ENCODE peak calls at places on chromosomes 12 and 14, in five cellular contexts. L, F, R, Y and P are unnamed samples.

GRCh38 chr12:122018457-122018856 is 3.2 kb upstream of the BCL7A start:
- DNase-seq in L (no peak), F (no peak), R (no peak), Y (no peak), P (no peak)

GRCh38 chr14:52131640-52132320 is 62.9 kb upstream of the NID2 start:
- DNase-seq in L (peak; percentile 95), F (peak; percentile 93), R (peak; percentile 86), Y (peak; percentile 84), P (peak; percentile 90)

GRCh38 chr14:96792003-96792402 is 5.2 kb upstream of the VRK1 start:
- DNase-seq in L (peak; percentile 74), F (no peak), R (peak; percentile 93), Y (no peak), P (no peak)

GRCh38 chr12:121776190-121777098 is 17.0 kb downstream of the RHOF start:
- DNase-seq in L (peak; percentile 81), F (peak; percentile 53), R (no peak), Y (peak; percentile 89), P (peak; percentile 81)

GRCh38 chr14:74988131-74988530 is 14.6 kb upstream of the EIF2B2 start:
- DNase-seq in L (peak; percentile 93), F (peak; percentile 73), R (peak; percentile 61), Y (no peak), P (peak; percentile 65)

GRCh38 chr14:29897181-29897580 is 30.5 kb downstream of the PRKD1 start:
- DNase-seq in L (no peak), F (no peak), R (no peak), Y (no peak), P (no peak)

GRCh38 chr12:5124401-5124800 is 80.7 kb downstream of the KCNA5 start:
- DNase-seq in L (no peak), F (no peak), R (no peak), Y (no peak), P (no peak)

GRCh38 chr12:1044697-1045096 is 53.7 kb downstream of the ERC1 start:
- DNase-seq in L (peak; percentile 77), F (peak; percentile 45), R (peak; percentile 66), Y (no peak), P (no peak)

GRCh38 chr14:94620597-94620996 is 8.4 kb downstream of the SERPINA3 start:
- DNase-seq in L (no peak), F (no peak), R (no peak), Y (no peak), P (no peak)

GRCh38 chr14:70782361-70782760 is 27.0 kb downstream of the MAP3K9 start:
- DNase-seq in L (peak; percentile 95), F (peak; percentile 89), R (peak; percentile 96), Y (no peak), P (peak; percentile 39)

GRCh38 chr12:91618281-91618680 is 435.7 kb upstream of the DCN start:
- DNase-seq in L (peak; percentile 45), F (no peak), R (no peak), Y (no peak), P (no peak)

GRCh38 chr12:14910090-14910915 is 24.6 kb upstream of the MGP start:
- DNase-seq in L (peak; percentile 67), F (peak; percentile 65), R (peak; percentile 78), Y (no peak), P (peak; percentile 22)

GRCh38 chr14:72217164-72217563 is 284.9 kb downstream of the RGS6 start:
- DNase-seq in L (no peak), F (no peak), R (peak; percentile 2), Y (no peak), P (no peak)

GRCh38 chr14:22174412-22174811 is 414.6 kb downstream of the DAD1 start:
- DNase-seq in L (no peak), F (no peak), R (no peak), Y (no peak), P (no peak)

GRCh38 chr12:111581434-111582132 is 17.5 kb downstream of the ATXN2 start:
- DNase-seq in L (no peak), F (no peak), R (no peak), Y (no peak), P (no peak)

GRCh38 chr14:50229646-50230045 is 1.7 kb downstream of the SOS2 start:
- DNase-seq in L (no peak), F (no peak), R (no peak), Y (no peak), P (no peak)

GRCh38 chr12:28568083-28568482 is 377.8 kb downstream of the CCDC91 start:
- DNase-seq in L (peak; percentile 73), F (peak; percentile 83), R (peak; percentile 94), Y (peak; percentile 14), P (peak; percentile 97)

GRCh38 chr14:81289516-81289915 is 68.8 kb upstream of the GTF2A1 start:
- DNase-seq in L (no peak), F (no peak), R (no peak), Y (peak; percentile 20), P (no peak)

GRCh38 chr14:87630808-87631207 is 362.2 kb downstream of the GALC start:
- DNase-seq in L (no peak), F (no peak), R (no peak), Y (no peak), P (no peak)

GRCh38 chr14:101948666-101949205 is 15.6 kb upstream of the DYNC1H1 start:
- DNase-seq in L (no peak), F (no peak), R (no peak), Y (no peak), P (no peak)

GRCh38 chr12:53195516-53196420 is 11.3 kb downstream of the ITGB7 start:
- DNase-seq in L (peak; percentile 45), F (no peak), R (peak; percentile 32), Y (no peak), P (no peak)

GRCh38 chr14:59346329-59346728 is 118.9 kb downstream of the GPR135 start:
- DNase-seq in L (no peak), F (no peak), R (peak; percentile 54), Y (no peak), P (no peak)

GRCh38 chr14:62002636-62003035 is 240.4 kb downstream of the SNAPC1 start:
- DNase-seq in L (peak; percentile 86), F (peak; percentile 10), R (no peak), Y (no peak), P (no peak)

GRCh38 chr14:101732128-101732527 is 29.4 kb upstream of the PPP2R5C start:
- DNase-seq in L (peak; percentile 42), F (no peak), R (peak; percentile 6), Y (no peak), P (no peak)

GRCh38 chr12:4909734-4910501 is at the start of gene KCNA1:
- DNase-seq in L (no peak), F (no peak), R (peak; percentile 38), Y (no peak), P (peak; percentile 41)

GRCh38 chr14:88933203-88933602 is 108.8 kb downstream of the TTC8 start:
- DNase-seq in L (no peak), F (no peak), R (peak; percentile 7), Y (no peak), P (no peak)

GRCh38 chr12:92506891-92507290 is 195.9 kb upstream of the PLEKHG7 start:
- DNase-seq in L (no peak), F (no peak), R (no peak), Y (no peak), P (no peak)

GRCh38 chr12:103779410-103780092 is 61.5 kb downstream of the NT5DC3 start:
- DNase-seq in L (no peak), F (no peak), R (peak; percentile 59), Y (no peak), P (no peak)

GRCh38 chr12:62700091-62700490 is 233.5 kb downstream of the MON2 start:
- DNase-seq in L (no peak), F (no peak), R (peak; percentile 58), Y (no peak), P (no peak)

GRCh38 chr14:55430024-55430690 is 10.3 kb downstream of the TBPL2 start:
- DNase-seq in L (peak; percentile 97), F (peak; percentile 79), R (peak; percentile 73), Y (peak; percentile 36), P (peak; percentile 86)
- TF ChIP-seq CTCF in L (peak; percentile 89), F (peak; percentile 55), R (peak; percentile 46), Y (peak; percentile 36), P (peak; percentile 49)

GRCh38 chr14:68824517-68825347 is 31.9 kb upstream of the ZFP36L1 start:
- DNase-seq in L (peak; percentile 90), F (peak; percentile 69), R (peak; percentile 61), Y (peak; percentile 87), P (peak; percentile 59)
- H3K4me3 ChIP-seq in L (no peak overlapping the region), F (no peak overlapping the region), R (no peak overlapping the region), Y (no peak overlapping the region), P (no peak overlapping the region)

GRCh38 chr14:64636980-64637429 is 67.2 kb upstream of the PLEKHG3 start:
- DNase-seq in L (no peak), F (no peak), R (no peak), Y (no peak), P (no peak)
- TF ChIP-seq CTCF in L (peak; percentile 18), F (no peak), R (no peak), Y (peak; percentile 15), P (no peak)

GRCh38 chr12:48677782-48678181 is 4.3 kb downstream of the KANSL2 start:
- DNase-seq in L (no peak), F (no peak), R (no peak), Y (no peak), P (no peak)
- H3K4me3 ChIP-seq in L (no peak overlapping the region), F (no peak overlapping the region), R (peak overlapping the region; percentile 41), Y (no peak overlapping the region), P (no peak overlapping the region)